ENCODE peak calls at places on chromosome 9, in five cellular contexts. T is PC-3, O is Caco-2, Z is AG09309, Q is right lobe of liver. I is an unnamed sample.
A peak's percentile ranks its signal among the peaks of the same experiment; 100 is the strongest.

GRCh38 chr9:94631599-94631998 is 7.7 kb downstream of the FBP1 start:
- DNase-seq in T (no peak), O (no peak), Z (no peak), Q (no peak), I (no peak)

GRCh38 chr9:79145442-79145841 is 426.3 kb upstream of the TLE4 start:
- DNase-seq in T (no peak), O (no peak), Z (no peak), Q (no peak), I (no peak)

GRCh38 chr9:134778841-134779411 is 101.7 kb upstream of the FCN2 start:
- DNase-seq in T (peak; percentile 60), O (peak; percentile 70), Z (no peak), Q (peak; percentile 66), I (peak; percentile 47)

GRCh38 chr9:116798521-116798920 is 111.4 kb downstream of the TRIM32 start:
- DNase-seq in T (no peak), O (no peak), Z (no peak), Q (no peak), I (no peak)

GRCh38 chr9:137371966-137372651 is 50.9 kb downstream of the EXD3 start:
- DNase-seq in T (no peak), O (no peak), Z (no peak), Q (no peak), I (no peak)

GRCh38 chr9:100486479-100487176 is 13.7 kb downstream of the TMEFF1 start:
- DNase-seq in T (no peak), O (no peak), Z (no peak), Q (no peak), I (no peak)

GRCh38 chr9:16039988-16040761 is 487.3 kb downstream of the CCDC171 start:
- DNase-seq in T (peak; percentile 70), O (no peak), Z (no peak), Q (no peak), I (no peak)

GRCh38 chr9:86741311-86742215 is 205.7 kb downstream of the GAS1 start:
- DNase-seq in T (peak; percentile 83), O (no peak), Z (no peak), Q (no peak), I (no peak)

GRCh38 chr9:89025538-89025937 is 34.3 kb downstream of the S1PR3 start:
- DNase-seq in T (no peak), O (no peak), Z (no peak), Q (no peak), I (no peak)

GRCh38 chr9:72589684-72590555 is 68.5 kb downstream of the TMC1 start:
- DNase-seq in T (no peak), O (no peak), Z (no peak), Q (no peak), I (no peak)

GRCh38 chr9:92147030-92147853 is 32.0 kb upstream of the SPTLC1 start:
- DNase-seq in T (peak; percentile 70), O (peak; percentile 45), Z (peak; percentile 62), Q (no peak), I (no peak)

GRCh38 chr9:104864675-104865104 is 63.3 kb downstream of the ABCA1 start:
- DNase-seq in T (no peak), O (no peak), Z (peak; percentile 69), Q (peak; percentile 67), I (no peak)

GRCh38 chr9:83955985-83956287 is 24.1 kb downstream of the HNRNPK start:
- DNase-seq in T (no peak), O (no peak), Z (no peak), Q (no peak), I (no peak)

GRCh38 chr9:73742412-73742811 is 590.7 kb downstream of the ANXA1 start:
- DNase-seq in T (no peak), O (no peak), Z (no peak), Q (no peak), I (no peak)

GRCh38 chr9:114771901-114772300 is 33.9 kb downstream of the TNFSF15 start:
- DNase-seq in T (peak; percentile 32), O (no peak), Z (no peak), Q (no peak), I (no peak)

GRCh38 chr9:33737811-33738606 is 57.4 kb upstream of the PRSS3 start:
- DNase-seq in T (peak; percentile 63), O (peak; percentile 72), Z (peak; percentile 18), Q (peak; percentile 59), I (no peak)

GRCh38 chr9:69307446-69308216 is 17.4 kb upstream of the ENTREP1 start:
- DNase-seq in T (no peak), O (no peak), Z (peak; percentile 14), Q (no peak), I (no peak)

GRCh38 chr9:1837453-1838084 is 177.6 kb upstream of the SMARCA2 start:
- DNase-seq in T (peak; percentile 11), O (peak; percentile 61), Z (no peak), Q (no peak), I (peak; percentile 22)

GRCh38 chr9:130106860-130107848 is 53.4 kb downstream of the GPR107 start:
- DNase-seq in T (peak; percentile 67), O (peak; percentile 75), Z (peak; percentile 64), Q (peak; percentile 71), I (peak; percentile 58)

GRCh38 chr9:136567651-136568287 is 21.9 kb upstream of the NOTCH1 start:
- DNase-seq in T (peak; percentile 72), O (peak; percentile 66), Z (no peak), Q (no peak), I (no peak)

GRCh38 chr9:112193562-112194288 is 18.6 kb upstream of the SUSD1 start:
- DNase-seq in T (no peak), O (no peak), Z (no peak), Q (no peak), I (no peak)

GRCh38 chr9:133342083-133342406 is 5.9 kb downstream of the MED22 start:
- DNase-seq in T (no peak), O (no peak), Z (no peak), Q (no peak), I (no peak)

GRCh38 chr9:113566712-113567071 is 103.2 kb downstream of the RGS3 start:
- DNase-seq in T (no peak), O (no peak), Z (no peak), Q (peak; percentile 37), I (no peak)

GRCh38 chr9:114086009-114086408 is 7.9 kb upstream of the AMBP start:
- DNase-seq in T (peak; percentile 18), O (no peak), Z (no peak), Q (no peak), I (no peak)

GRCh38 chr9:93219692-93220091 is 35.8 kb downstream of the WNK2 start:
- DNase-seq in T (no peak), O (no peak), Z (no peak), Q (no peak), I (no peak)

GRCh38 chr9:104093647-104094533 is at the start of gene SMC2:
- DNase-seq in T (peak; percentile 78), O (peak; percentile 95), Z (peak; percentile 43), Q (peak; percentile 95), I (peak; percentile 83)

GRCh38 chr9:4298255-4299005 is 1.4 kb downstream of the GLIS3 start:
- DNase-seq in T (peak; percentile 56), O (peak; percentile 48), Z (no peak), Q (peak; percentile 67), I (peak; percentile 18)
- TF ChIP-seq CTCF in T (no peak), O (no peak), Z (peak; percentile 5), Q (no peak), I (peak; percentile 16)

GRCh38 chr9:121634800-121635261 is 16.6 kb upstream of the DAB2IP start:
- DNase-seq in T (peak; percentile 9), O (peak; percentile 74), Z (no peak), Q (no peak), I (peak; percentile 44)

GRCh38 chr9:121634329-121634784 is 17.1 kb upstream of the DAB2IP start:
- DNase-seq in T (no peak), O (no peak), Z (no peak), Q (no peak), I (no peak)

GRCh38 chr9:121633736-121634135 is 17.7 kb upstream of the DAB2IP start:
- DNase-seq in T (no peak), O (no peak), Z (no peak), Q (no peak), I (no peak)

GRCh38 chr9:121636411-121636865 is 15.0 kb upstream of the DAB2IP start:
- DNase-seq in T (no peak), O (no peak), Z (no peak), Q (no peak), I (no peak)

GRCh38 chr9:121635300-121635699 is 16.1 kb upstream of the DAB2IP start:
- DNase-seq in T (no peak), O (no peak), Z (no peak), Q (no peak), I (no peak)
- TF ChIP-seq CTCF in T (no peak), O (no peak), Z (no peak), Q (no peak), I (no peak)

GRCh38 chr9:35615981-35616680 is 2.1 kb downstream of the CD72 start:
- DNase-seq in T (no peak), O (no peak), Z (no peak), Q (no peak), I (no peak)

GRCh38 chr9:35618325-35618727 is at the start of gene CD72:
- DNase-seq in T (no peak), O (no peak), Z (no peak), Q (no peak), I (no peak)

GRCh38 chr9:35617548-35617947 is 665 bp downstream of the CD72 start:
- DNase-seq in T (no peak), O (no peak), Z (no peak), Q (no peak), I (no peak)

GRCh38 chr9:35618854-35619799 is 914 bp upstream of the CD72 start:
- DNase-seq in T (no peak), O (no peak), Z (no peak), Q (no peak), I (no peak)

DNA sequence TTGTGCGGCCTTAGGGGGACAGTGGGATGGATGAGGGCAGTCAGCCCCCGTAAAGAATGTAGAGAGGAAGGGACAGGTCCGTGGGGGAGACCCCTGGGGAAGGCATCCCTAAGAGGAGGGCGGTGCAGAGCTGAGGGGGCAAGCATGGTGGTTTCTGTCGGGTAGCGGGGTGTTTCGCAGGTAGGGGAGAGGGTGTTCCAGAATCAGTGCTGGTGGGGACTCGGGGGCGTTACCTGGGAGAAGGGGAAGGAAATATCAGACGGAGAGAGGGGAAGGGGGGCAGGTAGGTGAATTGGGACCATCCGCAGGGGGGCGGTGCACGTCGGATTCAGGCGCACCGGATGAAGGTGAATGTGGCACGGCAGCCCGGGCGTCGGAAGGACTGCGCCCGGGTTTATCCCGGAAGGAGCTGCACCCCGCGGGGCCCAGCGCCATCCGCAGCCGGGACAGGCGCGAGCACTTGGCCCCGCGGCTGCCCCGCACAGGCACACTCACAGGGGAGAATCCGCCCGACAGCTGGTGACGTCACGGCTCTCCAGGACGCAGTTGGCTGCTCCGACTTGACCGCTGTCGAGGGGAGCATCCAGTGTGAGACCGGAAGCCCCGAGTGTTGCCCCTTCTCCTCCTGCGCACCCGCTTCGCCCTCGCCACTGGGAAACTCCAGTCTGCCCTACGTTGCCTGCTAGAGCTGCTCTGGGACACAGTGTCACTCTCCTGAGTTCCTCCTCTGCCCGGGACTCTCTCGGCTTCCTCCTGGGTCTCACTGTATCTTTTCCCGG is 1.3 kb downstream of the CD72 start:
- DNase-seq in T (no peak), O (peak; percentile 22), Z (peak; percentile 7), Q (peak; percentile 73), I (no peak)
- TF ChIP-seq CTCF in T (no peak), O (no peak), Z (no peak), Q (no peak), I (peak; percentile 19)

DNA sequence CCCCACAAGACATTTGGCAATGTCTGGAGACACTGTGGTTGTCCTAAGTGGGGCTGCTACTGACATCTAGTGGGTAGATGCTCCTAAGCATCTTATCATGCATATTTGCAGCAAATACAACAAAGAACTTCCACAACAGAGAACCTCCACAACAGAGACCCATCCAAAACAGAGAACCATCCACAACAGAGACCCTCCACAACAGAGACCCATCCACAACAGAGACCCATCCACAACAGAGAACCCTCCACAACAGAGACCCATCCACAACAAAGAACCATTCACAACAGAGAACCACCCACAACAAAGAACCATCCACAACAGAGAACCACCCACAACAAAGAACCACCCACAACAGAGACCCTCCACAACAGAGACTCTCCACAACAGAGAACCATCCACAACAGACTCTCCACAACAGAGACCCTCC is 32.8 kb downstream of the ARPC5L start:
- DNase-seq in T (peak; percentile 39), O (peak; percentile 43), Z (peak; percentile 14), Q (no peak), I (no peak)
- TF ChIP-seq CTCF in T (peak; percentile 58), O (peak; percentile 40), Z (peak; percentile 64), Q (peak; percentile 48), I (peak; percentile 34)

I was measured in progenitor cell of endocrine pancreas.